ENCODE peak calls at places on chromosomes 2 and 18, in nine cellular contexts. One of them, this sample, is unnamed.

GRCh38 chr2:182406221-182406620 is 20.6 kb downstream of the PDE1A start:
- DNase-seq in lower lobe of right lung: no peak
- DNase-seq in WERI-Rb-1: no peak
- DNase-seq in fibroblast of the aortic adventitia: peak; percentile 62
- DNase-seq in WTC11: no peak
- DNase-seq in fibroblast of lung: peak; percentile 63
- DNase-seq in breast epithelium: no peak
- DNase-seq in thyroid gland: no peak
- DNase-seq in ovary: no peak
- DNase-seq in this sample: no peak

GRCh38 chr18:34631567-34631966 is 78.5 kb upstream of the DTNA start:
- DNase-seq in WTC11: no peak
- DNase-seq in thyroid gland: no peak
- DNase-seq in lower lobe of right lung: no peak
- DNase-seq in fibroblast of lung: no peak
- DNase-seq in fibroblast of the aortic adventitia: no peak
- DNase-seq in ovary: no peak
- DNase-seq in WERI-Rb-1: no peak
- DNase-seq in breast epithelium: no peak
- DNase-seq in this sample: no peak

GRCh38 chr2:45578056-45578843 is 32.8 kb downstream of the SRBD1 start:
- DNase-seq in thyroid gland: no peak
- DNase-seq in lower lobe of right lung: peak; percentile 34
- DNase-seq in WERI-Rb-1: peak; percentile 43
- DNase-seq in fibroblast of lung: peak; percentile 28
- DNase-seq in breast epithelium: no peak
- DNase-seq in ovary: no peak
- DNase-seq in WTC11: peak; percentile 23
- DNase-seq in fibroblast of the aortic adventitia: peak; percentile 63
- DNase-seq in this sample: no peak

GRCh38 chr2:44596537-44597320 is 235.0 kb downstream of the CAMKMT start:
- DNase-seq in ovary: no peak
- DNase-seq in fibroblast of the aortic adventitia: peak; percentile 20
- DNase-seq in thyroid gland: no peak
- DNase-seq in WERI-Rb-1: no peak
- DNase-seq in fibroblast of lung: no peak
- DNase-seq in breast epithelium: no peak
- DNase-seq in lower lobe of right lung: no peak
- DNase-seq in WTC11: no peak
- DNase-seq in this sample: no peak

GRCh38 chr2:151638188-151638933 is 95.9 kb downstream of the NEB start:
- DNase-seq in WERI-Rb-1: no peak
- DNase-seq in WTC11: no peak
- DNase-seq in lower lobe of right lung: no peak
- DNase-seq in fibroblast of the aortic adventitia: peak; percentile 11
- DNase-seq in breast epithelium: no peak
- DNase-seq in thyroid gland: no peak
- DNase-seq in ovary: no peak
- DNase-seq in fibroblast of lung: peak; percentile 12
- DNase-seq in this sample: no peak

GRCh38 chr18:44729631-44730101 is 49.0 kb downstream of the SETBP1 start:
- DNase-seq in thyroid gland: no peak
- DNase-seq in WTC11: no peak
- DNase-seq in ovary: no peak
- DNase-seq in breast epithelium: no peak
- DNase-seq in WERI-Rb-1: peak; percentile 62
- DNase-seq in fibroblast of lung: peak; percentile 84
- DNase-seq in lower lobe of right lung: no peak
- DNase-seq in fibroblast of the aortic adventitia: peak; percentile 75
- DNase-seq in this sample: no peak

GRCh38 chr2:150994041-150994440 is 267.6 kb downstream of the RBM43 start:
- DNase-seq in WTC11: no peak
- DNase-seq in thyroid gland: no peak
- DNase-seq in breast epithelium: no peak
- DNase-seq in fibroblast of the aortic adventitia: peak; percentile 53
- DNase-seq in fibroblast of lung: no peak
- DNase-seq in ovary: no peak
- DNase-seq in WERI-Rb-1: no peak
- DNase-seq in lower lobe of right lung: no peak
- DNase-seq in this sample: no peak

GRCh38 chr2:74414913-74415761 is 6.3 kb downstream of the C2orf81 start:
- DNase-seq in lower lobe of right lung: peak; percentile 66
- DNase-seq in thyroid gland: peak; percentile 55
- DNase-seq in fibroblast of lung: peak; percentile 26
- DNase-seq in breast epithelium: no peak
- DNase-seq in WTC11: peak; percentile 62
- DNase-seq in fibroblast of the aortic adventitia: no peak
- DNase-seq in ovary: peak; percentile 69
- DNase-seq in WERI-Rb-1: no peak
- DNase-seq in this sample: no peak

GRCh38 chr18:10030816-10031541 is 117.2 kb downstream of the VAPA start:
- DNase-seq in fibroblast of lung: no peak
- DNase-seq in WERI-Rb-1: no peak
- DNase-seq in breast epithelium: no peak
- DNase-seq in fibroblast of the aortic adventitia: peak; percentile 35
- DNase-seq in WTC11: no peak
- DNase-seq in lower lobe of right lung: no peak
- DNase-seq in ovary: no peak
- DNase-seq in thyroid gland: no peak
- DNase-seq in this sample: no peak

GRCh38 chr2:41920812-41921211 is 127.0 kb upstream of the PKDCC start:
- DNase-seq in WTC11: no peak
- DNase-seq in thyroid gland: no peak
- DNase-seq in breast epithelium: no peak
- DNase-seq in fibroblast of the aortic adventitia: no peak
- DNase-seq in fibroblast of lung: no peak
- DNase-seq in lower lobe of right lung: no peak
- DNase-seq in ovary: no peak
- DNase-seq in WERI-Rb-1: no peak
- DNase-seq in this sample: no peak

GRCh38 chr2:235639885-235640284 is 146.0 kb downstream of the AGAP1 start:
- DNase-seq in ovary: no peak
- DNase-seq in WTC11: no peak
- DNase-seq in lower lobe of right lung: no peak
- DNase-seq in breast epithelium: no peak
- DNase-seq in fibroblast of the aortic adventitia: no peak
- DNase-seq in fibroblast of lung: no peak
- DNase-seq in thyroid gland: no peak
- DNase-seq in WERI-Rb-1: no peak
- DNase-seq in this sample: no peak

DNA sequence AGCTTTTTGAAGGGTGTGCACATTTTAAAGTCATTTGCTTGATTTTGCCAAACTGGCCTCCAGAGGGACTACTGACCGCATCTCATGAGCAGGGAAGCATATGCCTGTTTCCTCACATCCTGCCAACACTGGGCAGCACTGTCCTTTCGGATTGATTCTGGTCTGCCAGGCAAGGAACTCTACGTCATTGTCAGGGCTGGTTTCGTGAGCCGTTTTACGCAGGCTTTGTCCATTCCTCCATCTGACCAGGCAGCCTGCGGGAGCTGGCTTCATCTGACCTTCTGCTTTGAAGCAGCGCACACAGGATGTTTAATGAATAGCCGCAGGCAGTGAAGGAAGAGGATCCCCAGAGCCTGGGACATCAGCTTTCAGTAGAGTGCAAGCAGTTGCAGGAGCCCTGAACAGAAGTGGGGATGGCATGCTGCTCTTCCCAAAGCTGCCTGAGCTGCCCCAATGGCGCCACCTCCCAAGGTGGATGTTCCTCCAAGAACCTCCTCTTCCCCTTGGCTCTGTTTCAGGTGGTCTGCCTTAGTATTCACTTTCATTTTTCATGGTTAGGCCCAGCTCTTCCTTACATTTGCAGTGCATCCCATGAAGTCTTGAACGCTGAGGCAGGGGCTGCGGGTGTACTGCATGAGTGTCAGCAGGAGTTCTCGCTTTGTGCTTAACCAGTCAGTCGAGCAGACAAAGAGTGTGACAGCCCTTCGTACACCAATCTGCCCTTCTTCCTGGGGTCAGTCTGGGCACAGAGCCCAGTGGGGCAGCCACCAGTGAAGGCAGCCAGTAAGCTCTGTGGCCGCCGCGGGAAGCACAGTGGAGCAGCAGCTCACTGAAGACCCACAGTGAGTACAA is 46.5 kb upstream of the SEMA4C start:
- DNase-seq in WERI-Rb-1: no peak
- DNase-seq in fibroblast of the aortic adventitia: no peak
- DNase-seq in ovary: no peak
- DNase-seq in breast epithelium: no peak
- DNase-seq in WTC11: no peak
- DNase-seq in thyroid gland: no peak
- DNase-seq in fibroblast of lung: no peak
- DNase-seq in lower lobe of right lung: no peak
- DNase-seq in this sample: no peak
- TF ChIP-seq CTCF in WERI-Rb-1: no peak
- TF ChIP-seq CTCF in fibroblast of the aortic adventitia: no peak
- TF ChIP-seq CTCF in ovary: no peak
- TF ChIP-seq CTCF in breast epithelium: no peak
- TF ChIP-seq CTCF in WTC11: no peak
- TF ChIP-seq CTCF in thyroid gland: no peak
- TF ChIP-seq CTCF in fibroblast of lung: peak; percentile 5
- TF ChIP-seq CTCF in lower lobe of right lung: no peak
- TF ChIP-seq CTCF in this sample: no peak

DNA sequence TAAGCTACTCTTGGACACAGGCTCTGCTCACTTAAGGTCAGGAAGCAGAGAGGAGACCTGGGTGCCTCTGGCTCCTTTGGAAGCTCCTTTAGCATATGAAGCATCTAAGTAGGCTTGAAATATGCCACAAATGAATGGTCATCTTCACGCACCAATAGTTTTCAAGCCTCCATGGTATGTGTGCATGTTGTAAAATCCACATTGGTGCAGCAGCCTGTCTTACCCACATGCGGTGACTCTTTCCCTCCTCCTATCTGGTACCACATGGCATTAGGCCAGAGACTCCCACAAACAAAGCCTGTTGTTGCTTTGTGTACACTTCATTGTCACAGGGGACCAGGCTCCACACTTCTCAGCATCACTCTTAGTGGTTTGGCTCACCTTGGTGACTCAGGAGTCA is 442.2 kb upstream of the RAB12 start:
- DNase-seq in WERI-Rb-1: no peak
- DNase-seq in fibroblast of the aortic adventitia: no peak
- DNase-seq in breast epithelium: no peak
- DNase-seq in WTC11: no peak
- DNase-seq in ovary: no peak
- DNase-seq in thyroid gland: no peak
- DNase-seq in lower lobe of right lung: no peak
- DNase-seq in fibroblast of lung: no peak
- DNase-seq in this sample: no peak
- TF ChIP-seq CTCF in WERI-Rb-1: no peak
- TF ChIP-seq CTCF in fibroblast of the aortic adventitia: no peak
- TF ChIP-seq CTCF in breast epithelium: no peak
- TF ChIP-seq CTCF in WTC11: no peak
- TF ChIP-seq CTCF in ovary: no peak
- TF ChIP-seq CTCF in thyroid gland: no peak
- TF ChIP-seq CTCF in lower lobe of right lung: no peak
- TF ChIP-seq CTCF in fibroblast of lung: no peak
- TF ChIP-seq CTCF in this sample: no peak

DNA sequence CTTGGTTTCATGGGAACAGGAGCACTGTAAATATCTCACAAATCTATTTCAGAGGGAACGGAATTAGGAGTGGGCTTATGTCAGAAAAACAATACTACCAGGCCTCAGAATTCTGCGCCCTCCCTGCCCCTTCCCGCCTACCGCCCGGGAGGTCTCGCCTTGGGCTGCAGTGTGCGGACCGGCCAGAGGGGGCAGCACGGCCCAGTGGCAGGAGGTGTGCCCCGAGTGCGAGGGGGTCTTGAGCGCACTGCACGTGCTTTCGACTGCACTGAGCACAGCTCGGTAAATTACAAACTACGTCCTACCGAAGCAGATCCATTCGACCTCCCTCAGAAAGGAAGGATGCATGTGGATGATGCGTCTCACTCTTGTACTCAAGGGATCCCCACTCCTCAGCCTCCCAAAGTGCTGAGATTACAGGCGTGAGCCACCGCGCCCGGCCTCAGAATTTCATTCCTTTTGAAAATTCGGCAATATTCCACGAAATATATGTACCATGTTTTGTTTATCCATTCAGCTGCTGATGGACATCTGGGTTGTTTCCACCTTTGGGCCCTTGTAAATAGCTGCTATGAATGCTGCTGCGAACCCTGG is 297.0 kb downstream of the BCL2 start:
- DNase-seq in ovary: no peak
- DNase-seq in breast epithelium: no peak
- DNase-seq in WTC11: peak; percentile 83
- DNase-seq in thyroid gland: no peak
- DNase-seq in fibroblast of the aortic adventitia: no peak
- DNase-seq in lower lobe of right lung: no peak
- DNase-seq in WERI-Rb-1: no peak
- DNase-seq in fibroblast of lung: no peak
- DNase-seq in this sample: no peak
- TF ChIP-seq CTCF in ovary: no peak
- TF ChIP-seq CTCF in breast epithelium: no peak
- TF ChIP-seq CTCF in WTC11: peak; percentile 94
- TF ChIP-seq CTCF in thyroid gland: no peak
- TF ChIP-seq CTCF in fibroblast of the aortic adventitia: peak; percentile 47
- TF ChIP-seq CTCF in lower lobe of right lung: peak; percentile 39
- TF ChIP-seq CTCF in WERI-Rb-1: peak; percentile 79
- TF ChIP-seq CTCF in fibroblast of lung: peak; percentile 44
- TF ChIP-seq CTCF in this sample: peak; percentile 64

GRCh38 chr2:27890146-27891062 is at the start of the genes BABAM2 and RBKS:
- DNase-seq in fibroblast of lung: peak; percentile 83
- DNase-seq in ovary: peak; percentile 94
- DNase-seq in lower lobe of right lung: peak; percentile 90
- DNase-seq in fibroblast of the aortic adventitia: peak; percentile 77
- DNase-seq in WTC11: peak; percentile 84
- DNase-seq in thyroid gland: peak; percentile 81
- DNase-seq in breast epithelium: peak; percentile 82
- DNase-seq in WERI-Rb-1: peak; percentile 89
- DNase-seq in this sample: peak; percentile 81
- TF ChIP-seq CTCF in fibroblast of lung: no peak
- TF ChIP-seq CTCF in ovary: no peak
- TF ChIP-seq CTCF in lower lobe of right lung: no peak
- TF ChIP-seq CTCF in fibroblast of the aortic adventitia: no peak
- TF ChIP-seq CTCF in WTC11: no peak
- TF ChIP-seq CTCF in thyroid gland: peak; percentile 6
- TF ChIP-seq CTCF in breast epithelium: no peak
- TF ChIP-seq CTCF in WERI-Rb-1: no peak
- TF ChIP-seq CTCF in this sample: no peak

DNA sequence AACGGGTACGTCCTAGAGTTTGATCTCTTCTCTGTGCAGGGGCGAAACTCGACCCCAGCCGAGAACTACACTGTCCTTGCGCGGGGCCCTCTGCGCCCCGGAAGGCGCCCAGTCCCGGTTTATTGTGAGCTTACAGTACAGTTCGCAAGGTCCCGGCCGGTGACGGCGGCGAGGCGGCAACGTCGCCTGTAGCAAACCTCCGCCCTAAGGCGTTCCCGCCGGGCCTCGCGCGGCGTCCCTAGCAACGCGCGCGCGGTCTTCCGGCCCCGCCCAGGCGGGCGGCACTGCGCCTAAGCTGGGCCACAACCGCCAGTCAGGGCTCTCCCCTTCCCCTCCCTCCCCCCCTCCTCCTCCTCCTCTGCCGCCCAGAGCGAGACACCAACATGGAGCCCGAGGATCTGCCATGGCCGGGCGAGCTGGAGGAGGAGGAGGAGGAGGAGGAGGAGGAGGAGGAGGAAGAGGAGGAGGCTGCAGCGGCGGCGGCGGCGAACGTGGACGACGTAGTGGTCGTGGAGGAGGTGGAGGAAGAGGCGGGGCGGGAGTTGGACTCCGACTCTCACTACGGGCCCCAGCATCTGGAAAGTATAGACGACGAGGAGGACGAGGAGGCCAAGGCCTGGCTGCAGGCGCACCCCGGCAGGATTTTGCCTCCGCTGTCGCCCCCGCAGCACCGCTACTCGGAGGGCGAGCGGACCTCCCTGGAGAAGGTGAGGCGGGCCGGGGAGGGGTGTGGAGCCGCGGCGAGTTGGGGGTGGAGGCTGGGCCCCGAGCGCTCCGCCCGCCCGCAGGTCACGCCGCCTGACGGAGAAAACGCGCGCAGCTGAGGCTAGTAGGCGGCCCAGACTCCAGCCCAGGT is at the start of gene ALMS1:
- DNase-seq in breast epithelium: peak; percentile 77
- DNase-seq in fibroblast of the aortic adventitia: peak; percentile 84
- DNase-seq in WERI-Rb-1: peak; percentile 95
- DNase-seq in fibroblast of lung: peak; percentile 90
- DNase-seq in ovary: peak; percentile 90
- DNase-seq in WTC11: peak; percentile 86
- DNase-seq in lower lobe of right lung: peak; percentile 93
- DNase-seq in thyroid gland: peak; percentile 88
- DNase-seq in this sample: peak; percentile 76
- TF ChIP-seq CTCF in breast epithelium: no peak
- TF ChIP-seq CTCF in fibroblast of the aortic adventitia: peak; percentile 39
- TF ChIP-seq CTCF in WERI-Rb-1: peak; percentile 22
- TF ChIP-seq CTCF in fibroblast of lung: peak; percentile 22
- TF ChIP-seq CTCF in ovary: peak; percentile 23
- TF ChIP-seq CTCF in WTC11: no peak
- TF ChIP-seq CTCF in lower lobe of right lung: peak; percentile 45
- TF ChIP-seq CTCF in thyroid gland: peak; percentile 34
- TF ChIP-seq CTCF in this sample: peak; percentile 32

This sample was measured in progenitor cell of endocrine pancreas.